ENCODE peak calls at places on chromosomes 1 and 21, in six cellular contexts. X is AG08396, O is globus pallidus, T is mesothelial cell of epicardium, E is GM12892, N is NCI-H1105. Y is an unnamed sample.

GRCh38 chr21:35503646-35504045 is 454.5 kb upstream of the RUNX1 start:
- DNase-seq in N (no peak), X (peak; percentile 13), E (no peak), T (no peak), O (no peak), Y (no peak)

GRCh38 chr1:119764220-119764619 is 4.5 kb downstream of the HMGCS2 start:
- DNase-seq in O (no peak), N (no peak), X (no peak), T (no peak), E (no peak), Y (no peak)

GRCh38 chr1:50978852-50979781 is 9.1 kb downstream of the CDKN2C start:
- DNase-seq in E (no peak), O (peak; percentile 46), X (no peak), N (peak; percentile 65), T (no peak), Y (no peak)

GRCh38 chr1:29744684-29745490 is 508.6 kb downstream of the PTPRU start:
- DNase-seq in O (no peak), E (no peak), T (no peak), X (no peak), N (no peak), Y (no peak)

GRCh38 chr1:162144853-162145252 is 75.4 kb downstream of the NOS1AP start:
- DNase-seq in O (no peak), T (no peak), X (no peak), E (no peak), N (no peak), Y (no peak)

GRCh38 chr1:207944571-207944970 is 33.6 kb upstream of the CD34 start:
- DNase-seq in E (no peak), O (no peak), T (no peak), N (no peak), X (no peak), Y (no peak)

GRCh38 chr1:156394835-156395461 is 25.9 kb downstream of the RHBG start:
- DNase-seq in N (peak; percentile 32), O (no peak), E (no peak), T (no peak), X (no peak), Y (no peak)

GRCh38 chr1:186304982-186305949 is 69.8 kb downstream of the TPR start:
- DNase-seq in X (peak; percentile 39), O (peak; percentile 18), N (no peak), T (no peak), E (no peak), Y (no peak)

GRCh38 chr1:228318823-228319241 is 87.8 kb downstream of the TRIM11 start:
- DNase-seq in T (no peak), O (no peak), E (no peak), N (no peak), X (no peak), Y (no peak)

GRCh38 chr1:164707868-164708331 is 148.9 kb downstream of the PBX1 start:
- DNase-seq in T (no peak), O (no peak), X (peak; percentile 60), N (no peak), E (no peak), Y (no peak)

GRCh38 chr1:205709059-205709398 is 28.7 kb upstream of the SLC45A3 start:
- DNase-seq in E (no peak), O (no peak), T (no peak), X (peak; percentile 70), N (no peak), Y (no peak)

GRCh38 chr1:184033711-184034167 is 3.8 kb downstream of the COLGALT2 start:
- DNase-seq in X (peak; percentile 68), O (peak; percentile 84), T (no peak), E (no peak), N (no peak), Y (no peak)

GRCh38 chr1:17439250-17440073 is at the start of gene RCC2:
- DNase-seq in O (peak; percentile 76), E (peak; percentile 82), X (peak; percentile 96), T (peak; percentile 62), N (peak; percentile 65), Y (no peak)

GRCh38 chr1:115976900-115977480 is 677 bp downstream of the SLC22A15 start:
- DNase-seq in E (no peak), T (no peak), X (peak; percentile 10), O (peak; percentile 72), N (no peak), Y (no peak)

GRCh38 chr1:116448785-116449385 is 75.8 kb downstream of the ATP1A1 start:
- DNase-seq in X (no peak), O (no peak), E (no peak), N (no peak), T (no peak), Y (no peak)

GRCh38 chr1:165162671-165163241 is 193.8 kb downstream of the LMX1A start:
- DNase-seq in N (peak; percentile 83), E (no peak), X (no peak), T (peak; percentile 37), O (no peak), Y (no peak)

GRCh38 chr1:90835661-90836344 is 118.7 kb upstream of the BARHL2 start:
- DNase-seq in T (no peak), O (no peak), N (no peak), X (no peak), E (no peak), Y (no peak)

GRCh38 chr1:41898191-41898713 is 20.5 kb downstream of the HIVEP3 start:
- DNase-seq in E (no peak), N (no peak), O (no peak), X (peak; percentile 29), T (no peak), Y (no peak)

GRCh38 chr1:15186846-15187151 is 33.3 kb downstream of the TMEM51 start:
- DNase-seq in N (no peak), O (no peak), X (no peak), T (no peak), E (no peak), Y (no peak)

GRCh38 chr1:1985375-1986050 is 18.1 kb downstream of the CFAP74 start:
- DNase-seq in X (no peak), E (no peak), N (no peak), T (no peak), O (no peak), Y (no peak)

GRCh38 chr1:178493301-178493741 is 3.4 kb downstream of the CLEC20A start:
- DNase-seq in X (no peak), N (no peak), E (no peak), T (no peak), O (no peak), Y (no peak)

GRCh38 chr1:228016181-228016510 is 9.3 kb downstream of the WNT3A start:
- DNase-seq in O (no peak), X (no peak), T (no peak), N (no peak), E (no peak), Y (no peak)

GRCh38 chr21:32888971-32889370 is 117.4 kb upstream of the PAXBP1 start:
- DNase-seq in E (no peak), N (no peak), X (no peak), O (no peak), T (no peak), Y (no peak)

GRCh38 chr21:18369115-18369514 is 34.5 kb downstream of the TMPRSS15 start:
- DNase-seq in T (no peak), E (no peak), N (peak; percentile 35), O (peak; percentile 40), X (no peak), Y (no peak)

GRCh38 chr1:172837816-172838680 is 179.1 kb downstream of the FASLG start:
- DNase-seq in X (no peak), T (no peak), O (no peak), E (no peak), N (no peak), Y (no peak)

GRCh38 chr1:68331117-68331865 is 99.0 kb upstream of the WLS start:
- DNase-seq in N (no peak), E (no peak), X (peak; percentile 64), T (no peak), O (no peak), Y (no peak)

GRCh38 chr1:115764541-115764940 is 4.0 kb downstream of the CASQ2 start:
- DNase-seq in E (no peak), X (peak; percentile 39), N (peak; percentile 35), T (no peak), O (no peak), Y (no peak)

GRCh38 chr1:94772230-94772641 is 47.9 kb upstream of the SLC44A3 start:
- DNase-seq in X (no peak), E (no peak), N (no peak), O (no peak), T (no peak), Y (no peak)

GRCh38 chr1:192951961-192952460 is 107.1 kb downstream of the UCHL5 start:
- DNase-seq in X (peak; percentile 45), O (no peak), E (peak; percentile 5), N (no peak), T (no peak), Y (peak; percentile 12)

Y was measured in GM12878.